ENCODE peak calls at places on chromosomes 5 and 9, in ten cellular contexts. C, Y, K, U, F, R, J, N, B and S are unnamed samples.
A peak's percentile ranks its signal among the peaks of the same experiment; 100 is the strongest.

GRCh38 chr5:176618783-176619182 is 8.8 kb upstream of the GPRIN1 start:
- DNase-seq in U (no peak), C (no peak), F (no peak), K (no peak), Y (no peak), N (no peak), B (no peak), J (no peak), R (no peak), S (no peak)

GRCh38 chr5:132013711-132014110 is 2.3 kb upstream of the ACSL6 start:
- DNase-seq in F (no peak), B (peak; percentile 7), R (no peak), U (no peak), K (no peak), N (no peak), J (no peak), C (no peak), Y (no peak), S (no peak)

GRCh38 chr9:89919171-89919681 is 314.4 kb downstream of the GADD45G start:
- DNase-seq in F (peak; percentile 54), R (no peak), B (peak; percentile 31), J (peak; percentile 29), Y (no peak), U (no peak), N (no peak), C (no peak), K (no peak), S (no peak)

GRCh38 chr5:36875789-36876388 is 680 bp upstream of the NIPBL start:
- DNase-seq in U (peak; percentile 72), C (peak; percentile 80), J (peak; percentile 84), R (no peak), Y (peak; percentile 81), B (peak; percentile 83), F (peak; percentile 86), N (peak; percentile 72), K (peak; percentile 55), S (peak; percentile 40)

GRCh38 chr5:140012443-140012842 is 30.7 kb downstream of the NRG2 start:
- DNase-seq in U (no peak), J (no peak), F (no peak), Y (no peak), B (no peak), C (no peak), R (no peak), N (no peak), K (no peak), S (no peak)

GRCh38 chr9:14710804-14711203 is 11.7 kb downstream of the CER1 start:
- DNase-seq in B (no peak), C (no peak), Y (peak; percentile 64), F (no peak), K (no peak), J (no peak), R (peak; percentile 26), N (no peak), U (no peak), S (no peak)

GRCh38 chr5:1950708-1951103 is 68.0 kb upstream of the IRX4 start:
- DNase-seq in B (no peak), C (no peak), Y (no peak), K (no peak), N (no peak), F (no peak), U (no peak), J (no peak), R (no peak), S (no peak)

GRCh38 chr9:33377089-33377715 is 25.2 kb downstream of the AQP7 start:
- DNase-seq in K (no peak), U (no peak), C (no peak), J (no peak), N (no peak), R (no peak), Y (no peak), B (no peak), F (no peak), S (no peak)

GRCh38 chr9:130693426-130694191 is at the start of gene EXOSC2:
- DNase-seq in U (peak; percentile 94), Y (peak; percentile 95), B (peak; percentile 98), R (peak; percentile 88), C (peak; percentile 98), J (peak; percentile 99), N (peak; percentile 98), F (peak; percentile 99), K (peak; percentile 96), S (peak; percentile 92)

GRCh38 chr9:130689937-130690700 is 3.5 kb upstream of the EXOSC2 start:
- DNase-seq in Y (peak; percentile 95), R (peak; percentile 47), F (peak; percentile 95), U (no peak), N (no peak), J (no peak), K (no peak), C (no peak), B (no peak), S (no peak)

GRCh38 chr9:130694205-130694604 is 625 bp downstream of the EXOSC2 start:
- DNase-seq in N (no peak), F (no peak), J (no peak), K (no peak), B (no peak), Y (no peak), U (no peak), R (no peak), C (no peak), S (no peak)

GRCh38 chr9:130693101-130693425 is 517 bp upstream of the EXOSC2 start:
- DNase-seq in C (no peak), J (no peak), U (no peak), B (no peak), Y (no peak), K (no peak), R (no peak), F (no peak), N (no peak), S (no peak)

GRCh38 chr9:130692365-130692764 is 1.2 kb upstream of the EXOSC2 start:
- DNase-seq in U (no peak), Y (no peak), F (no peak), K (no peak), C (peak; percentile 85), J (no peak), N (no peak), R (no peak), B (peak; percentile 94), S (no peak)
- TF ChIP-seq CTCF in U (no peak), Y (no peak), F (peak; percentile 3), K (no peak), C (peak; percentile 63), J (peak; percentile 25), N (no peak), R (no peak), B (peak; percentile 63), S (no peak)

GRCh38 chr5:147467973-147468508 is 41.8 kb downstream of the DPYSL3 start:
- DNase-seq in N (no peak), F (no peak), K (no peak), J (no peak), Y (no peak), U (no peak), R (no peak), C (no peak), B (no peak), S (no peak)

GRCh38 chr5:147460380-147460779 is 49.5 kb downstream of the DPYSL3 start:
- DNase-seq in U (no peak), R (no peak), F (no peak), Y (no peak), K (no peak), C (no peak), J (no peak), B (no peak), N (no peak), S (no peak)

GRCh38 chr5:147466581-147466980 is 43.3 kb downstream of the DPYSL3 start:
- DNase-seq in B (no peak), Y (no peak), F (no peak), C (no peak), N (no peak), K (no peak), U (no peak), J (no peak), R (no peak), S (no peak)

GRCh38 chr5:147461915-147462314 is 48.0 kb downstream of the DPYSL3 start:
- DNase-seq in B (no peak), J (no peak), N (no peak), F (no peak), Y (no peak), U (no peak), C (no peak), K (no peak), R (no peak), S (no peak)

DNA sequence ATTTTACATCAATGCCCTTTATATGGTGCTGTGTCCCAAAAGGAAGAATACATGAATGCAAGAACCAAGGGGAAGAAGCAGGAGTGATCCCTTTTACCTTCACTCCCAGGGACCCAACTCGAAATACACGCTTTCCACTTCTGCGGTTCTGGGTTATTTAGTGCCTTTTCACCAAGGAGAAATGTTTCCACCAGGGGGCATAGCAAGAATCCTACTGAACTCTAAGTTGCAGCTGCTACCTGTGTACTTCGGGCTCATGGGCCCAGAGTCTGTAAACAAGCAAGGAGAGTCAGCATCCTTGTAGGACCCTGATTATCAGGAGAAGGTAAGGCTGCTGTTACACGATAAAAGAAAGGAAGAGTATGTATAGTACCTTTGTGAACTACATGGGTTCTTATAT is 45.7 kb downstream of the DPYSL3 start:
- DNase-seq in R (no peak), B (no peak), N (no peak), C (no peak), K (no peak), J (no peak), F (peak; percentile 36), U (no peak), Y (peak; percentile 57), S (no peak)
- TF ChIP-seq CTCF in R (peak; percentile 37), B (peak; percentile 66), N (peak; percentile 26), C (peak; percentile 42), K (no peak), J (peak; percentile 60), F (peak; percentile 38), U (peak; percentile 42), Y (peak; percentile 67), S (no peak)

GRCh38 chr9:136666364-136667216 is 3.9 kb downstream of the EGFL7 start:
- DNase-seq in K (no peak), U (no peak), J (no peak), N (no peak), F (no peak), Y (no peak), R (no peak), C (no peak), B (no peak), S (no peak)

GRCh38 chr9:136665704-136666363 is 3.1 kb downstream of the EGFL7 start:
- DNase-seq in B (no peak), K (no peak), F (no peak), R (no peak), N (no peak), C (peak; percentile 67), Y (no peak), U (no peak), J (no peak), S (no peak)

GRCh38 chr9:136664799-136665082 is 2.0 kb downstream of the EGFL7 start:
- DNase-seq in J (no peak), N (no peak), K (no peak), B (no peak), U (no peak), R (no peak), F (no peak), Y (no peak), C (no peak), S (no peak)

GRCh38 chr9:136664000-136664798 is 1.5 kb downstream of the EGFL7 start:
- DNase-seq in K (no peak), N (no peak), U (no peak), R (no peak), B (no peak), C (no peak), J (no peak), Y (no peak), F (no peak), S (no peak)

DNA sequence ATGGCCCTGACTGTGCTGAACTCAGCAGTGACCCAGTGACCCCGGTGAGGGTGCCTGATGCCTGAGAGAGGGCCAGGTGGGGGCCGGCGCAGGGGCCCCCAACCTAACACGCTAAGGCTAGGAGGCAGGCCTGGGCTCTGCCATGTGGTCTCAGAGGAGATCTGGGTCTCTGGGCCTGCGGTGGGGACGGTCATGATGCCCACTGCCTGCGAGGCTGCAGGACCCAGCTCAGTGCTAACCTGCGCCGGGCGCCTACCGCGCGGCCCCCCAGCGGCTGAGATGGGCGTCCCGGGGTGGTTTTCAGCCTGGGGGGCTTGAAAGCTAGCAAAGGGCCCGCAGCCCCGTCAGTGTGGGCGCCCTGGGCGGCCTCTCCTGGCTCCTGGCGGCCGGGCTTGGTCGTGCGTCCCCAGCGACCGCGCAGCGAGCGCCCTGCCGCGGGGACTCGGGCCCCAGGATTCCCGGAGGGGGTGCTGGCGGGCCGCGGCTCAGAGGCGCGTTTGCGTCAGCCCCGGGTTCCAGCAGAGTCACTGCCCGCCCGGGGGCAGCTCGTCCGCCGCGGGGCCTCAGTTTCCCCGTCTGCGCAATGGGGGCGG is 2.5 kb downstream of the EGFL7 start:
- DNase-seq in Y (no peak), U (no peak), R (no peak), B (no peak), J (no peak), F (no peak), C (peak; percentile 62), K (no peak), N (no peak), S (no peak)
- TF ChIP-seq CTCF in Y (no peak), U (no peak), R (peak; percentile 23), B (peak; percentile 34), J (peak; percentile 48), F (no peak), C (peak; percentile 25), K (no peak), N (no peak), S (no peak)

GRCh38 chr5:142500506-142500905 is 175.7 kb upstream of the SPRY4 start:
- DNase-seq in Y (no peak), K (no peak), R (no peak), C (no peak), F (no peak), N (no peak), U (no peak), J (no peak), B (no peak), S (no peak)

GRCh38 chr5:142506756-142507155 is 179.1 kb downstream of the FGF1 start:
- DNase-seq in N (no peak), F (no peak), J (no peak), B (no peak), K (no peak), C (no peak), Y (no peak), R (no peak), U (no peak), S (no peak)

GRCh38 chr5:142499591-142500384 is 175.0 kb upstream of the SPRY4 start:
- DNase-seq in B (no peak), C (no peak), Y (no peak), J (no peak), F (no peak), R (no peak), K (no peak), U (no peak), N (no peak), S (no peak)

GRCh38 chr5:142506046-142506445 is 179.8 kb downstream of the FGF1 start:
- DNase-seq in C (no peak), B (no peak), U (no peak), N (no peak), F (no peak), R (no peak), Y (peak; percentile 15), K (no peak), J (no peak), S (no peak)

GRCh38 chr5:142501890-142502289 is 177.1 kb upstream of the SPRY4 start:
- DNase-seq in R (no peak), F (no peak), Y (no peak), K (no peak), U (no peak), B (no peak), J (no peak), N (no peak), C (no peak), S (no peak)
- TF ChIP-seq CTCF in R (no peak), F (no peak), Y (no peak), K (no peak), U (no peak), B (no peak), J (no peak), N (peak; percentile 17), C (no peak), S (no peak)